ENCODE peak calls at places on chromosomes 12 and 14, in seven cellular contexts. O is stimulated activated CD4-positive, alpha-beta T cell treated with anti-CD3 and anti-CD28 coated beads, Interleukin-2, amount 100 ng/mL, for 48 hours; R is activated T-cell treated with anti-CD3 and anti-CD28 coated beads for 48 hours; Z is naive B cell; J is fibroblast of the aortic adventitia; T is Daoy; Y is iris pigment epithelial cell. P is an unnamed sample.

GRCh38 chr12:79886917-79887519 is 47.9 kb downstream of the PPP1R12A start:
- DNase-seq in T (peak), O (no peak), R (no peak), Z (peak), J (peak), Y (peak), P (peak)

GRCh38 chr12:93634416-93634815 is 42.8 kb upstream of the CRADD start:
- DNase-seq in O (no peak), J (peak), R (no peak), T (no peak), Y (peak), Z (no peak), P (no peak)

GRCh38 chr12:8692573-8692972 is 5.2 kb upstream of the RIMKLB start:
- DNase-seq in J (peak), O (no peak), Y (peak), Z (no peak), T (peak), R (no peak), P (no peak)

GRCh38 chr12:24993756-24994155 is 44.9 kb upstream of the BCAT1 start:
- DNase-seq in R (no peak), Z (no peak), T (no peak), J (no peak), Y (no peak), O (no peak), P (no peak)

GRCh38 chr12:52582971-52583456 is 9.4 kb upstream of the KRT74 start:
- DNase-seq in Z (peak), Y (peak), R (peak), J (peak), O (peak), T (peak), P (peak)

GRCh38 chr14:100304825-100305445 is 1.3 kb downstream of the SLC25A29 start:
- DNase-seq in Z (no peak), R (no peak), Y (peak), T (peak), O (no peak), J (peak), P (no peak)

GRCh38 chr12:3456809-3457208 is 34.2 kb upstream of the PRMT8 start:
- DNase-seq in Z (no peak), T (no peak), R (no peak), O (no peak), Y (no peak), J (no peak), P (no peak)

GRCh38 chr12:3930216-3930615 is 57.0 kb upstream of the PARP11 start:
- DNase-seq in R (no peak), T (no peak), O (no peak), Y (no peak), J (no peak), Z (no peak), P (no peak)

GRCh38 chr12:76919388-76920181 is 40.8 kb upstream of the CSRP2 start:
- DNase-seq in O (no peak), J (no peak), T (no peak), R (no peak), Z (no peak), Y (no peak), P (no peak)

GRCh38 chr14:58082491-58083098 is 69.4 kb downstream of the ARMH4 start:
- DNase-seq in Y (peak), J (peak), O (no peak), Z (no peak), T (peak), R (no peak), P (peak)

GRCh38 chr12:93968928-93969327 is 179.4 kb upstream of the PLXNC1 start:
- DNase-seq in O (no peak), Y (no peak), T (no peak), R (no peak), Z (no peak), J (no peak), P (no peak)

GRCh38 chr12:1162083-1162760 is 171.2 kb downstream of the ERC1 start:
- DNase-seq in Y (no peak), T (no peak), R (no peak), O (no peak), J (no peak), Z (no peak), P (no peak)

GRCh38 chr14:98564541-98564940 is 707.5 kb downstream of the BCL11B start:
- DNase-seq in Z (no peak), R (no peak), T (no peak), O (no peak), Y (no peak), J (no peak), P (no peak)

GRCh38 chr14:65168840-65169239 is 66.5 kb upstream of the MAX start:
- DNase-seq in Y (peak), O (no peak), J (peak), Z (no peak), R (no peak), T (peak), P (no peak)

GRCh38 chr12:78473136-78473535 is 391.4 kb upstream of the SYT1 start:
- DNase-seq in R (no peak), Y (peak), J (peak), O (no peak), Z (no peak), T (peak), P (no peak)

GRCh38 chr14:94831085-94831484 is 61.2 kb upstream of the GSC start:
- DNase-seq in R (no peak), Y (no peak), Z (no peak), J (no peak), T (no peak), O (no peak), P (no peak)

GRCh38 chr14:61712137-61712536 is 16.8 kb downstream of the HIF1A start:
- DNase-seq in J (no peak), O (no peak), Z (no peak), Y (no peak), R (no peak), T (no peak), P (no peak)